ENCODE peak calls at places on chromosomes 2 and 18, in five cellular contexts. One of them, this sample, is unnamed.

GRCh38 chr2:61647044-61647443 is 108.9 kb upstream of the XPO1 start:
- DNase-seq in fibroblast of the aortic adventitia: no peak
- DNase-seq in epithelial cell of esophagus: no peak
- DNase-seq in BE2C: no peak
- DNase-seq in AG04450: no peak
- DNase-seq in this sample: no peak

GRCh38 chr18:22026362-22026761 is 143.0 kb upstream of the GATA6 start:
- DNase-seq in AG04450: no peak
- DNase-seq in epithelial cell of esophagus: no peak
- DNase-seq in fibroblast of the aortic adventitia: no peak
- DNase-seq in BE2C: no peak
- DNase-seq in this sample: peak; percentile 66

GRCh38 chr2:165453672-165454071 is 15.8 kb upstream of the CSRNP3 start:
- DNase-seq in fibroblast of the aortic adventitia: no peak
- DNase-seq in BE2C: no peak
- DNase-seq in AG04450: no peak
- DNase-seq in epithelial cell of esophagus: no peak
- DNase-seq in this sample: no peak

GRCh38 chr2:72010647-72011355 is 136.9 kb downstream of the CYP26B1 start:
- DNase-seq in fibroblast of the aortic adventitia: no peak
- DNase-seq in AG04450: no peak
- DNase-seq in BE2C: no peak
- DNase-seq in epithelial cell of esophagus: no peak
- DNase-seq in this sample: no peak

GRCh38 chr2:74583504-74583903 is 29.0 kb downstream of the DOK1 start:
- DNase-seq in BE2C: no peak
- DNase-seq in epithelial cell of esophagus: peak; percentile 42
- DNase-seq in fibroblast of the aortic adventitia: peak; percentile 69
- DNase-seq in AG04450: no peak
- DNase-seq in this sample: no peak

GRCh38 chr2:74670263-74670662 is 16.2 kb downstream of the SEMA4F start:
- DNase-seq in BE2C: no peak
- DNase-seq in fibroblast of the aortic adventitia: no peak
- DNase-seq in epithelial cell of esophagus: no peak
- DNase-seq in AG04450: no peak
- DNase-seq in this sample: no peak

GRCh38 chr2:191178806-191179514 is 28.2 kb upstream of the STAT4 start:
- DNase-seq in epithelial cell of esophagus: peak; percentile 99
- DNase-seq in BE2C: no peak
- DNase-seq in AG04450: no peak
- DNase-seq in fibroblast of the aortic adventitia: peak; percentile 99
- DNase-seq in this sample: no peak

GRCh38 chr2:108354171-108354570 is 23.6 kb upstream of the SULT1C4 start:
- DNase-seq in AG04450: no peak
- DNase-seq in fibroblast of the aortic adventitia: no peak
- DNase-seq in BE2C: no peak
- DNase-seq in epithelial cell of esophagus: no peak
- DNase-seq in this sample: no peak

GRCh38 chr2:47336259-47337238 is 66.4 kb upstream of the MSH2 start:
- DNase-seq in fibroblast of the aortic adventitia: peak; percentile 67
- DNase-seq in AG04450: no peak
- DNase-seq in epithelial cell of esophagus: no peak
- DNase-seq in BE2C: peak; percentile 37
- DNase-seq in this sample: no peak

GRCh38 chr2:127044977-127045654 is 61.8 kb downstream of the BIN1 start:
- DNase-seq in epithelial cell of esophagus: no peak
- DNase-seq in fibroblast of the aortic adventitia: peak; percentile 67
- DNase-seq in AG04450: no peak
- DNase-seq in BE2C: no peak
- DNase-seq in this sample: no peak

GRCh38 chr2:239444626-239445625 is 44.1 kb upstream of the HDAC4 start:
- DNase-seq in fibroblast of the aortic adventitia: peak; percentile 47
- DNase-seq in epithelial cell of esophagus: peak; percentile 86
- DNase-seq in BE2C: no peak
- DNase-seq in AG04450: no peak
- DNase-seq in this sample: no peak

GRCh38 chr2:70890469-70891065 is 45.1 kb upstream of the ATP6V1B1 start:
- DNase-seq in AG04450: no peak
- DNase-seq in epithelial cell of esophagus: no peak
- DNase-seq in fibroblast of the aortic adventitia: no peak
- DNase-seq in BE2C: no peak
- DNase-seq in this sample: no peak

GRCh38 chr2:240602266-240603050 is 15.9 kb downstream of the CAPN10 start:
- DNase-seq in BE2C: no peak
- DNase-seq in epithelial cell of esophagus: no peak
- DNase-seq in fibroblast of the aortic adventitia: no peak
- DNase-seq in AG04450: no peak
- DNase-seq in this sample: no peak

GRCh38 chr18:72541871-72542690 is 2.1 kb downstream of the CBLN2 start:
- DNase-seq in fibroblast of the aortic adventitia: no peak
- DNase-seq in AG04450: no peak
- DNase-seq in BE2C: peak; percentile 29
- DNase-seq in epithelial cell of esophagus: peak; percentile 8
- DNase-seq in this sample: peak; percentile 52

GRCh38 chr18:29176681-29177080 is 999.8 kb upstream of the CDH2 start:
- DNase-seq in AG04450: no peak
- DNase-seq in fibroblast of the aortic adventitia: no peak
- DNase-seq in BE2C: no peak
- DNase-seq in epithelial cell of esophagus: no peak
- DNase-seq in this sample: no peak

GRCh38 chr2:6073260-6074141 is 381.3 kb downstream of the SOX11 start:
- DNase-seq in BE2C: no peak
- DNase-seq in AG04450: peak; percentile 10
- DNase-seq in fibroblast of the aortic adventitia: no peak
- DNase-seq in epithelial cell of esophagus: no peak
- DNase-seq in this sample: no peak

GRCh38 chr18:35875566-35875965 is 96.9 kb upstream of the RMP24 start:
- DNase-seq in epithelial cell of esophagus: peak; percentile 95
- DNase-seq in fibroblast of the aortic adventitia: no peak
- DNase-seq in BE2C: no peak
- DNase-seq in AG04450: no peak
- DNase-seq in this sample: no peak

GRCh38 chr2:6506311-6507258 is 359.1 kb downstream of the CMPK2 start:
- DNase-seq in epithelial cell of esophagus: peak; percentile 85
- DNase-seq in BE2C: no peak
- DNase-seq in AG04450: no peak
- DNase-seq in fibroblast of the aortic adventitia: no peak
- DNase-seq in this sample: no peak

GRCh38 chr18:48279312-48279711 is 129.9 kb downstream of the ZBTB7C start:
- DNase-seq in fibroblast of the aortic adventitia: peak; percentile 32
- DNase-seq in BE2C: no peak
- DNase-seq in AG04450: no peak
- DNase-seq in epithelial cell of esophagus: no peak
- DNase-seq in this sample: no peak

GRCh38 chr18:35522130-35522959 is 24.6 kb upstream of the INO80C start:
- DNase-seq in epithelial cell of esophagus: no peak
- DNase-seq in AG04450: no peak
- DNase-seq in BE2C: no peak
- DNase-seq in fibroblast of the aortic adventitia: no peak
- DNase-seq in this sample: no peak

GRCh38 chr2:127640082-127641072 is 5.6 kb upstream of the GPR17 start:
- DNase-seq in AG04450: no peak
- DNase-seq in epithelial cell of esophagus: no peak
- DNase-seq in BE2C: peak; percentile 71
- DNase-seq in fibroblast of the aortic adventitia: no peak
- DNase-seq in this sample: peak; percentile 46

GRCh38 chr2:218010116-218010837 is 7.5 kb upstream of the TNS1 start:
- DNase-seq in fibroblast of the aortic adventitia: no peak
- DNase-seq in epithelial cell of esophagus: peak; percentile 36
- DNase-seq in BE2C: peak; percentile 81
- DNase-seq in AG04450: no peak
- DNase-seq in this sample: peak; percentile 53

GRCh38 chr2:10493636-10494281 is 45.6 kb upstream of the ODC1 start:
- DNase-seq in AG04450: peak; percentile 74
- DNase-seq in BE2C: no peak
- DNase-seq in epithelial cell of esophagus: peak; percentile 100
- DNase-seq in fibroblast of the aortic adventitia: peak; percentile 33
- DNase-seq in this sample: no peak

GRCh38 chr18:24198461-24198860 is 59.6 kb downstream of the CABYR start:
- DNase-seq in BE2C: no peak
- DNase-seq in epithelial cell of esophagus: no peak
- DNase-seq in AG04450: no peak
- DNase-seq in fibroblast of the aortic adventitia: no peak
- DNase-seq in this sample: no peak

GRCh38 chr2:239529313-239530015 is 128.6 kb upstream of the HDAC4 start:
- DNase-seq in BE2C: no peak
- DNase-seq in AG04450: no peak
- DNase-seq in epithelial cell of esophagus: no peak
- DNase-seq in fibroblast of the aortic adventitia: no peak
- DNase-seq in this sample: no peak

GRCh38 chr2:30894498-30895119 is 87.4 kb upstream of the CAPN13 start:
- DNase-seq in fibroblast of the aortic adventitia: no peak
- DNase-seq in AG04450: no peak
- DNase-seq in BE2C: no peak
- DNase-seq in epithelial cell of esophagus: no peak
- DNase-seq in this sample: no peak

GRCh38 chr18:10033038-10033437 is 119.2 kb downstream of the VAPA start:
- DNase-seq in BE2C: no peak
- DNase-seq in epithelial cell of esophagus: no peak
- DNase-seq in AG04450: no peak
- DNase-seq in fibroblast of the aortic adventitia: no peak
- DNase-seq in this sample: no peak

GRCh38 chr2:121489944-121490585 is 40.6 kb upstream of the RNU4ATAC start:
- DNase-seq in epithelial cell of esophagus: no peak
- DNase-seq in BE2C: no peak
- DNase-seq in AG04450: no peak
- DNase-seq in fibroblast of the aortic adventitia: no peak
- DNase-seq in this sample: no peak

GRCh38 chr2:231933916-231934401 is 7.8 kb upstream of the NPPC start:
- DNase-seq in BE2C: peak; percentile 61
- DNase-seq in AG04450: no peak
- DNase-seq in fibroblast of the aortic adventitia: no peak
- DNase-seq in epithelial cell of esophagus: no peak
- DNase-seq in this sample: peak; percentile 69

DNA sequence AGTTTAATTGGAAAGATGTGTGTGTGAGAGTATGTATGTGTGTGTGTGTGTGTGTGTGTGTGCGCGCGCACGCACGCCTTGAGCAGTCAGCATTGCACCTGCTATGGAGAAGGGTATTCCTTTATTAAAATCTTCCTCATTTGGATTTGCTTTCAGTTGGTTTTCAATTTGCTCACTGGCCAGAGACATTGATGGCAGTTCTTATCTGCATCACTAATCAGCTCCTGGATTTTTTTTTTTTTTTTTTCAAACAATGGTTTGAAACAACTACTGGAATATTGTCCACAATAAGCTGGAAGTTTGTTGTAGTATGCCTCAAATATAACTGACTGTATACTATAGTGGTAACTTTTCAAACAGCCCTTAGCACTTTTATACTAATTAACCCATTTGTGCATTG is 48.0 kb downstream of the FEZ2 start:
- DNase-seq in fibroblast of the aortic adventitia: no peak
- DNase-seq in epithelial cell of esophagus: no peak
- DNase-seq in AG04450: no peak
- DNase-seq in BE2C: no peak
- DNase-seq in this sample: no peak
- TF ChIP-seq CTCF in fibroblast of the aortic adventitia: no peak
- TF ChIP-seq CTCF in epithelial cell of esophagus: no peak
- TF ChIP-seq CTCF in AG04450: no peak
- TF ChIP-seq CTCF in BE2C: no peak
- TF ChIP-seq CTCF in this sample: no peak

DNA sequence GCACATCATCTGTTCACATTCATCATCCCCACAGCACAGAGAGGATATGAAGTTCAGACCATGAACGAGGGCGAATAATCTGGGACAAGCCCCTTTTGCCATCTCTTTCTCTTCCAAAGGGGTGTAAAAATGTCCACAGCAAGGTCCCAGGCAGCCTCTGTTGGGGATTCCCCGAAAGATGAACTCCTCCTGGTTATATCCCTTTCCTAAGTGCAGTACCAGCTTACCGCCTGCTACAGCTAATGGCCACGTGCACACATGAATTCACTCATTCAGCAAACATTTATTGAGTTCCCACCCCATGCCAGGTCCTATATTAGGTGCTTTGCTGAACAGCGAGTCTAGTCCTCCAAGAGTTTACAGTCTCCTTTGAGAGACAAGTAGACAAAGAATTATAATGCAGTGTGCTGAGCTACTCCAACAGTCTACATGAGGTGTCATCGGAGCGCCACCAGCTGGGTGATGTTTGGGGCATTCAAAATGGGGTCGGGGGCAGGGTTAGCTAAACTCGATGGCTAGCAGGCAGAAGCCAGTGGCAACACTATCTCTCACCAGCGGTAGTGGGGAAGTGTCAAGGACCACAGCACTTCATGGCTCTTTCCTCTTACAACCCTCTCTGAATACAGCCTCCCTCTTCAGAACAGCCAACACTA is 228.9 kb downstream of the TMEM163 start:
- DNase-seq in BE2C: no peak
- DNase-seq in fibroblast of the aortic adventitia: no peak
- DNase-seq in epithelial cell of esophagus: no peak
- DNase-seq in AG04450: no peak
- DNase-seq in this sample: no peak
- TF ChIP-seq CTCF in BE2C: no peak
- TF ChIP-seq CTCF in fibroblast of the aortic adventitia: no peak
- TF ChIP-seq CTCF in epithelial cell of esophagus: no peak
- TF ChIP-seq CTCF in AG04450: no peak
- TF ChIP-seq CTCF in this sample: no peak

DNA sequence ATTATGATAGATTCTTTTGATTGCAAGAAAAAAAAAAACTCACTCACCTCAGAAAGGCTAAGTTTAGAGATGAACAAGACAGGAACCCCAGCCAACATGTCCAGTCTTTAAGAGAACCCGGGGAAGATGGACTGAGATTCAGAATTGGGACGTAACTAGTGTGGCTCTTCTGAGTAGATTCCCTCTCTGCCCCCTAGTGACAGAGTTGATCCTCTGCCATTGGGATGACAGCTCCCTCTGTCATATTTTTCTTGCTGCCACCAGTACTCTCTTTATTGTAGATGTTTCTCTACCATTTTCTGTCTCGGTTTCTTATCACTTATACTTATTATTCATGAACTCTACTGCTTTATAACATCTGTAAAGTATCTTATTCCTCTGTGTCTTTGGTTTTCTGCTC is 77.7 kb downstream of the GULP1 start:
- DNase-seq in fibroblast of the aortic adventitia: peak; percentile 68
- DNase-seq in BE2C: peak; percentile 39
- DNase-seq in AG04450: no peak
- DNase-seq in epithelial cell of esophagus: peak; percentile 60
- DNase-seq in this sample: no peak
- TF ChIP-seq CTCF in fibroblast of the aortic adventitia: peak; percentile 71
- TF ChIP-seq CTCF in BE2C: peak; percentile 80
- TF ChIP-seq CTCF in AG04450: peak; percentile 47
- TF ChIP-seq CTCF in epithelial cell of esophagus: peak; percentile 93
- TF ChIP-seq CTCF in this sample: peak; percentile 63

GRCh38 chr2:235091421-235091820 is 139.6 kb downstream of the SH3BP4 start:
- DNase-seq in AG04450: no peak
- DNase-seq in epithelial cell of esophagus: no peak
- DNase-seq in fibroblast of the aortic adventitia: peak; percentile 49
- DNase-seq in BE2C: no peak
- DNase-seq in this sample: no peak

GRCh38 chr2:235088608-235089020 is 136.8 kb downstream of the SH3BP4 start:
- DNase-seq in epithelial cell of esophagus: no peak
- DNase-seq in AG04450: no peak
- DNase-seq in BE2C: no peak
- DNase-seq in fibroblast of the aortic adventitia: peak; percentile 66
- DNase-seq in this sample: no peak

GRCh38 chr2:235086481-235087184 is 134.8 kb downstream of the SH3BP4 start:
- DNase-seq in epithelial cell of esophagus: no peak
- DNase-seq in BE2C: no peak
- DNase-seq in fibroblast of the aortic adventitia: no peak
- DNase-seq in AG04450: no peak
- DNase-seq in this sample: no peak

GRCh38 chr2:235085476-235085875 is 133.7 kb downstream of the SH3BP4 start:
- DNase-seq in epithelial cell of esophagus: peak; percentile 14
- DNase-seq in AG04450: no peak
- DNase-seq in BE2C: no peak
- DNase-seq in fibroblast of the aortic adventitia: no peak
- DNase-seq in this sample: no peak

GRCh38 chr2:235087812-235088607 is 136.2 kb downstream of the SH3BP4 start:
- DNase-seq in BE2C: peak; percentile 25
- DNase-seq in fibroblast of the aortic adventitia: peak; percentile 55
- DNase-seq in AG04450: no peak
- DNase-seq in epithelial cell of esophagus: no peak
- DNase-seq in this sample: peak; percentile 44
- TF ChIP-seq CTCF in BE2C: no peak
- TF ChIP-seq CTCF in fibroblast of the aortic adventitia: peak; percentile 32
- TF ChIP-seq CTCF in AG04450: peak; percentile 31
- TF ChIP-seq CTCF in epithelial cell of esophagus: no peak
- TF ChIP-seq CTCF in this sample: no peak